ENCODE peak calls at places on chromosomes 12 and 14, in seven cellular contexts. O is esophagus muscularis mucosa, Q is endothelial cell of umbilical vein, G is HCT116, L is H1, D is GM12891, Y is HepG2. A is an unnamed sample.

GRCh38 chr12:5083955-5084849 is 40.5 kb downstream of the KCNA5 start:
- DNase-seq in O (no peak), Q (peak), G (peak), L (peak), D (peak), Y (peak), A (no peak)

GRCh38 chr12:123595729-123596128 is 6.2 kb upstream of the DDX55 start:
- DNase-seq in O (no peak), Q (no peak), G (no peak), L (no peak), D (no peak), Y (peak), A (no peak)

GRCh38 chr12:49260165-49260564 is 4.7 kb upstream of the TUBA1C start:
- DNase-seq in O (no peak), Q (peak), G (no peak), L (no peak), D (no peak), Y (no peak), A (no peak)

GRCh38 chr14:80678436-80678835 is 263.1 kb downstream of the CEP128 start:
- DNase-seq in O (no peak), Q (no peak), G (no peak), L (no peak), D (no peak), Y (no peak), A (no peak)

GRCh38 chr12:7207866-7208612 is 18.6 kb downstream of the PEX5 start:
- DNase-seq in O (peak), Q (no peak), G (no peak), L (no peak), D (no peak), Y (no peak), A (no peak)

GRCh38 chr12:127308148-127308547 is 958.8 kb upstream of the TMEM132C start:
- DNase-seq in O (peak), Q (no peak), G (no peak), L (no peak), D (no peak), Y (no peak), A (no peak)

GRCh38 chr14:74841230-74842207 is 34.4 kb downstream of the PROX2 start:
- DNase-seq in O (no peak), Q (no peak), G (no peak), L (no peak), D (no peak), Y (no peak), A (no peak)

GRCh38 chr12:24066865-24067264 is 117.4 kb upstream of the SOX5 start:
- DNase-seq in O (no peak), Q (peak), G (no peak), L (no peak), D (no peak), Y (no peak), A (no peak)

GRCh38 chr12:18998343-18999270 is 130.9 kb upstream of the PLEKHA5 start:
- DNase-seq in O (no peak), Q (peak), G (no peak), L (no peak), D (no peak), Y (no peak), A (peak)

GRCh38 chr12:31772186-31772585 is 43.4 kb upstream of the AMN1 start:
- DNase-seq in O (no peak), Q (no peak), G (no peak), L (no peak), D (no peak), Y (no peak), A (no peak)

GRCh38 chr12:132521726-132522292 is 31.9 kb downstream of the FBRSL1 start:
- DNase-seq in O (no peak), Q (no peak), G (no peak), L (no peak), D (no peak), Y (no peak), A (peak)

GRCh38 chr14:34496679-34497513 is 34.9 kb upstream of the SPTSSA start:
- DNase-seq in O (peak), Q (peak), G (peak), L (peak), D (no peak), Y (peak), A (no peak)

GRCh38 chr14:68198713-68199464 is 379.3 kb downstream of the RAD51B start:
- DNase-seq in O (no peak), Q (no peak), G (no peak), L (no peak), D (no peak), Y (peak), A (no peak)

GRCh38 chr12:124680863-124681778 is 113.7 kb upstream of the NCOR2 start:
- DNase-seq in O (peak), Q (peak), G (peak), L (no peak), D (peak), Y (peak), A (peak)

GRCh38 chr12:57270966-57271470 is 20.0 kb upstream of the STAC3 start:
- DNase-seq in O (no peak), Q (peak), G (no peak), L (no peak), D (no peak), Y (peak), A (no peak)

GRCh38 chr12:123840765-123841425 is 78.8 kb downstream of the DNAH10 start:
- DNase-seq in O (no peak), Q (no peak), G (no peak), L (no peak), D (no peak), Y (no peak), A (no peak)

GRCh38 chr14:85535916-85536834 is 6.2 kb downstream of the FLRT2 start:
- DNase-seq in O (no peak), Q (peak), G (no peak), L (no peak), D (no peak), Y (peak), A (no peak)

GRCh38 chr14:104798300-104799238 is 2.3 kb upstream of the ZBTB42 start:
- DNase-seq in O (no peak), Q (no peak), G (no peak), L (no peak), D (no peak), Y (no peak), A (no peak)

GRCh38 chr14:104801284-104802119 is 601 bp downstream of the ZBTB42 start:
- DNase-seq in O (peak), Q (no peak), G (no peak), L (peak), D (no peak), Y (no peak), A (peak)

GRCh38 chr14:104800600-104801283 is at the start of gene ZBTB42:
- DNase-seq in O (peak), Q (peak), G (no peak), L (peak), D (peak), Y (peak), A (peak)

GRCh38 chr14:104799239-104799599 is 1.7 kb upstream of the ZBTB42 start:
- DNase-seq in O (peak), Q (no peak), G (no peak), L (no peak), D (no peak), Y (no peak), A (no peak)

GRCh38 chr14:104799657-104800599 is 973 bp upstream of the ZBTB42 start:
- DNase-seq in O (peak), Q (peak), G (no peak), L (peak), D (peak), Y (peak), A (peak)
- TF ChIP-seq POLR2AphosphoS5 in O (peak), Q (peak), G (no peak), L (no peak), D (no peak), Y (peak), A (peak)

GRCh38 chr14:22556021-22556989 is 32.7 kb downstream of the DAD1 start:
- DNase-seq in O (no peak), Q (peak), G (no peak), L (no peak), D (peak), Y (no peak), A (peak)
- TF ChIP-seq POLR2A in O (no peak), Q (no peak), G (no peak), L (no peak), D (peak), Y (no peak), A (no peak)

GRCh38 chr14:22835505-22835904 is 880 bp upstream of the MMP14 start:
- DNase-seq in O (no peak), Q (no peak), G (no peak), L (no peak), D (no peak), Y (no peak), A (no peak)

GRCh38 chr14:22830329-22831010 is 783 bp downstream of the MRPL52 start:
- DNase-seq in O (no peak), Q (no peak), G (no peak), L (no peak), D (no peak), Y (no peak), A (no peak)

GRCh38 chr14:22824711-22825359 is 4.9 kb upstream of the MRPL52 start:
- DNase-seq in O (no peak), Q (peak), G (peak), L (no peak), D (no peak), Y (peak), A (no peak)

GRCh38 chr14:22829661-22830328 is at the start of gene MRPL52:
- DNase-seq in O (peak), Q (peak), G (peak), L (peak), D (peak), Y (peak), A (peak)
- TF ChIP-seq POLR2AphosphoS5 in O (peak), Q (peak), G (peak), L (peak), D (peak), Y (peak), A (peak)

GRCh38 chr14:53571990-53572389 is 384.6 kb downstream of the BMP4 start:
- DNase-seq in O (no peak), Q (no peak), G (no peak), L (no peak), D (no peak), Y (no peak), A (no peak)

GRCh38 chr14:53571589-53571988 is 385.0 kb downstream of the BMP4 start:
- DNase-seq in O (no peak), Q (no peak), G (no peak), L (no peak), D (no peak), Y (no peak), A (no peak)

GRCh38 chr14:53567236-53567785 is 389.3 kb downstream of the BMP4 start:
- DNase-seq in O (no peak), Q (no peak), G (no peak), L (no peak), D (no peak), Y (no peak), A (no peak)

GRCh38 chr14:53569471-53569870 is 387.2 kb downstream of the BMP4 start:
- DNase-seq in O (no peak), Q (no peak), G (no peak), L (no peak), D (no peak), Y (no peak), A (no peak)

GRCh38 chr14:53570411-53571387 is 385.9 kb downstream of the BMP4 start:
- DNase-seq in O (no peak), Q (no peak), G (no peak), L (no peak), D (peak), Y (no peak), A (no peak)
- TF ChIP-seq POLR2A in O (no peak), Q (no peak), G (no peak), L (no peak), D (peak), Y (no peak), A (no peak)

GRCh38 chr12:65630555-65630954 is 193.7 kb upstream of the HMGA2 start:
- DNase-seq in O (no peak), Q (no peak), G (no peak), L (no peak), D (no peak), Y (no peak), A (no peak)

GRCh38 chr12:65634061-65634460 is 190.2 kb upstream of the HMGA2 start:
- DNase-seq in O (no peak), Q (peak), G (no peak), L (no peak), D (no peak), Y (no peak), A (no peak)

GRCh38 chr12:65634626-65635331 is 189.5 kb upstream of the HMGA2 start:
- DNase-seq in O (no peak), Q (peak), G (no peak), L (no peak), D (no peak), Y (peak), A (no peak)

GRCh38 chr12:65632131-65632855 is 192.0 kb upstream of the HMGA2 start:
- DNase-seq in O (no peak), Q (no peak), G (no peak), L (no peak), D (no peak), Y (no peak), A (no peak)

GRCh38 chr12:65631621-65632111 is 192.6 kb upstream of the HMGA2 start:
- DNase-seq in O (no peak), Q (peak), G (peak), L (no peak), D (no peak), Y (peak), A (no peak)
- TF ChIP-seq POLR2AphosphoS5 in O (peak), Q (peak), G (peak), L (no peak), D (no peak), Y (no peak), A (no peak)

GRCh38 chr12:62603061-62603810 is 136.6 kb downstream of the MON2 start:
- DNase-seq in O (peak), Q (peak), G (peak), L (peak), D (peak), Y (peak), A (peak)

GRCh38 chr12:62604373-62604772 is 137.7 kb downstream of the MON2 start:
- DNase-seq in O (no peak), Q (no peak), G (no peak), L (no peak), D (no peak), Y (no peak), A (no peak)

GRCh38 chr12:62603811-62604098 is 137.1 kb downstream of the MON2 start:
- DNase-seq in O (no peak), Q (no peak), G (no peak), L (no peak), D (no peak), Y (no peak), A (no peak)

GRCh38 chr12:62605972-62606371 is 139.3 kb downstream of the MON2 start:
- DNase-seq in O (no peak), Q (no peak), G (no peak), L (no peak), D (no peak), Y (no peak), A (no peak)

DNA sequence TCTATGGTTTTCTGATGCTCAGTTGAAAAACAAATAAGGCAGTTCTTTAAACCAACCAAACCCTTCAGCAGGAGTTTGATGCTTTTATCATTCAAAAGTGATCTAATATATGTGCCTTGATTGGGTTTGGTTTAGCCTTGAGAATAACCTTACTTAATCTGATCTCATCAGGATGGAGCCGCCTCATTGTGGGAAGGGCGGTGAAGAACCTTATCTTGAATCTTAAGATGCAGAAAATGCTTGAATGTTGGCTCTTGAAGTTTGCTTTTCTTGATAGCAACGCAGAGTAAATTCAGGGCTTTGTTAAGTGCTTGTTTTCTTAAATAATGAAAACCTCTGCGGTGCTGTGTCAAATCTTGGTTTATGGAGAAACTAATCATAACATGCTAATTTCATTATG is 138.2 kb downstream of the MON2 start:
- DNase-seq in O (no peak), Q (peak), G (no peak), L (no peak), D (no peak), Y (no peak), A (no peak)
- TF ChIP-seq POLR2A in O (no peak), Q (no peak), G (no peak), L (no peak), D (no peak), Y (no peak), A (no peak)